ENCODE peak calls at places on chromosomes 7 and 10, in four cellular contexts. Y is EH, Z is body of pancreas, X is Caco-2. A is an unnamed sample.

GRCh38 chr10:30805061-30805460 is 175.5 kb upstream of the LYZL2 start:
- DNase-seq in X (no peak), Z (no peak), Y (no peak), A (no peak)

GRCh38 chr10:454860-455259 is 234.6 kb downstream of the DIP2C start:
- DNase-seq in Z (peak; percentile 63), X (peak; percentile 73), Y (peak; percentile 99), A (peak; percentile 84)

GRCh38 chr7:157472311-157473050 is 135.7 kb downstream of the DNAJB6 start:
- DNase-seq in Y (no peak), X (no peak), Z (no peak), A (no peak)

GRCh38 chr10:79127151-79127961 is 58.6 kb downstream of the ZMIZ1 start:
- DNase-seq in Y (peak; percentile 76), Z (peak; percentile 98), X (peak; percentile 94), A (peak; percentile 72)

GRCh38 chr10:11715815-11716494 is 26.2 kb upstream of the ECHDC3 start:
- DNase-seq in Y (no peak), Z (peak; percentile 67), X (peak; percentile 63), A (no peak)

GRCh38 chr7:74579800-74580685 is 77.5 kb upstream of the GTF2I start:
- DNase-seq in Y (peak; percentile 58), Z (peak; percentile 78), X (peak; percentile 94), A (peak; percentile 42)

GRCh38 chr10:68601490-68602265 is 41.5 kb downstream of the TET1 start:
- DNase-seq in Y (no peak), Z (no peak), X (no peak), A (no peak)

GRCh38 chr10:126948355-126949160 is 43.3 kb downstream of the DOCK1 start:
- DNase-seq in Y (no peak), Z (no peak), X (no peak), A (no peak)

GRCh38 chr7:145534301-145534700 is 582.3 kb upstream of the CNTNAP2 start:
- DNase-seq in Y (no peak), Z (no peak), X (no peak), A (no peak)

GRCh38 chr7:16450366-16450765 is 15.2 kb downstream of the SOSTDC1 start:
- DNase-seq in X (no peak), Z (no peak), Y (no peak), A (no peak)

GRCh38 chr10:36451391-36451790 is 674.0 kb upstream of the ANKRD30A start:
- DNase-seq in X (no peak), Y (no peak), Z (no peak), A (no peak)

GRCh38 chr10:82429302-82429701 is 554.3 kb downstream of the NRG3 start:
- DNase-seq in Z (no peak), Y (no peak), X (no peak), A (no peak)

GRCh38 chr10:31963598-31963980 is 35.0 kb upstream of the ARHGAP12 start:
- DNase-seq in Z (no peak), Y (no peak), X (no peak), A (no peak)